ENCODE peak calls at places on chromosomes 3 and 15, in four cellular contexts. R, V, Q and E are unnamed samples.

GRCh38 chr3:21750831-21751391 is at the start of gene ZNF385D:
- DNase-seq in Q (no peak), R (no peak), V (peak), E (no peak)

GRCh38 chr3:149615731-149616221 is 42.0 kb downstream of the WWTR1 start:
- DNase-seq in V (no peak), Q (no peak), R (no peak), E (no peak)

GRCh38 chr3:106160396-106160795 is 291.6 kb upstream of the CBLB start:
- DNase-seq in Q (no peak), R (no peak), V (no peak), E (no peak)

GRCh38 chr3:146532406-146532805 is 12.0 kb downstream of the PLSCR1 start:
- DNase-seq in R (no peak), V (no peak), Q (no peak), E (no peak)

GRCh38 chr3:86481031-86481430 is 509.9 kb downstream of the VGLL3 start:
- DNase-seq in R (peak), Q (no peak), V (no peak), E (no peak)

GRCh38 chr3:42666022-42666421 is 12.5 kb downstream of the ZBTB47 start:
- DNase-seq in Q (no peak), R (no peak), V (peak), E (no peak)

GRCh38 chr3:100002599-100003350 is 111.5 kb downstream of the FILIP1L start:
- DNase-seq in R (peak), V (no peak), Q (peak), E (no peak)

GRCh38 chr3:51389423-51390183 is 1.5 kb upstream of the RBM15B start:
- DNase-seq in V (peak), Q (no peak), R (peak), E (peak)

GRCh38 chr3:53826048-53826447 is 20.2 kb downstream of the CHDH start:
- DNase-seq in V (no peak), R (no peak), Q (no peak), E (no peak)

GRCh38 chr3:162769559-162769958 is 1273.0 kb downstream of the OTOL1 start:
- DNase-seq in R (no peak), Q (no peak), V (no peak), E (no peak)

GRCh38 chr3:151589311-151589710 is 128.4 kb upstream of the IGSF10 start:
- DNase-seq in Q (no peak), R (no peak), V (no peak), E (no peak)

GRCh38 chr15:48794697-48795134 is 16.2 kb downstream of the CEP152 start:
- DNase-seq in Q (no peak), R (peak), V (no peak), E (peak)

GRCh38 chr3:151265866-151266265 is 12.5 kb downstream of the P2RY14 start:
- DNase-seq in V (no peak), R (peak), Q (no peak), E (no peak)

GRCh38 chr3:61521229-61521628 is 40.1 kb upstream of the PTPRG start:
- DNase-seq in R (no peak), V (no peak), Q (no peak), E (no peak)

GRCh38 chr3:188624384-188624783 is 470.4 kb downstream of the LPP start:
- DNase-seq in R (no peak), Q (no peak), V (no peak), E (no peak)

GRCh38 chr3:14252321-14253021 is 73.9 kb downstream of the LSM3 start:
- DNase-seq in V (no peak), R (no peak), Q (no peak), E (no peak)

GRCh38 chr3:117512975-117513374 is 803.4 kb downstream of the TUSC7 start:
- DNase-seq in R (no peak), V (no peak), Q (no peak), E (no peak)

GRCh38 chr3:59675495-59675894 is 625.7 kb upstream of the CFAP20DC start:
- DNase-seq in Q (no peak), V (no peak), R (no peak), E (no peak)

GRCh38 chr3:23518441-23518840 is 287.3 kb upstream of the UBE2E1 start:
- DNase-seq in V (no peak), Q (no peak), R (no peak), E (no peak)

GRCh38 chr3:193761969-193762368 is 169.0 kb downstream of the OPA1 start:
- DNase-seq in Q (no peak), R (no peak), V (no peak), E (no peak)

GRCh38 chr15:33789141-33789540 is 179.2 kb upstream of the CHRM5 start:
- DNase-seq in Q (no peak), V (no peak), R (peak), E (no peak)

GRCh38 chr15:59587085-59587826 is 24.3 kb upstream of the GCNT3 start:
- DNase-seq in Q (peak), R (no peak), V (no peak), E (no peak)

GRCh38 chr15:78222745-78223395 is 11.5 kb downstream of the ACSBG1 start:
- DNase-seq in V (no peak), R (no peak), Q (no peak), E (no peak)

GRCh38 chr3:172315401-172316091 is 132.7 kb downstream of the GHSR start:
- DNase-seq in Q (peak), V (no peak), R (peak), E (no peak)

GRCh38 chr3:9172851-9173320 is 76.6 kb downstream of the SRGAP3 start:
- DNase-seq in Q (no peak), R (peak), V (no peak), E (no peak)

GRCh38 chr15:86743283-86743903 is 663.7 kb downstream of the AGBL1 start:
- DNase-seq in Q (no peak), V (no peak), R (peak), E (peak)

GRCh38 chr3:149554826-149555225 is 80.3 kb downstream of the TM4SF4 start:
- DNase-seq in R (no peak), V (no peak), Q (peak), E (no peak)

GRCh38 chr3:94070341-94070911 is 7.6 kb downstream of the NSUN3 start:
- DNase-seq in V (no peak), Q (no peak), R (no peak), E (no peak)

GRCh38 chr3:54046677-54047214 is 75.6 kb upstream of the CACNA2D3 start:
- DNase-seq in V (no peak), R (no peak), Q (no peak), E (no peak)

GRCh38 chr3:157543491-157544035 is 40.3 kb upstream of the VEPH1 start:
- DNase-seq in Q (no peak), R (no peak), V (no peak), E (no peak)

GRCh38 chr3:53850895-53851294 is 4.5 kb downstream of the IL17RB start:
- DNase-seq in Q (no peak), R (no peak), V (no peak), E (peak)

GRCh38 chr3:38634133-38634532 is 15.4 kb downstream of the SCN5A start:
- DNase-seq in V (no peak), R (peak), Q (no peak), E (no peak)

GRCh38 chr3:66138336-66139234 is 82.2 kb upstream of the SLC25A26 start:
- DNase-seq in V (no peak), R (peak), Q (peak), E (peak)

GRCh38 chr15:37095197-37095992 is 5.0 kb downstream of the MEIS2 start:
- DNase-seq in Q (no peak), V (peak), R (no peak), E (no peak)

DNA sequence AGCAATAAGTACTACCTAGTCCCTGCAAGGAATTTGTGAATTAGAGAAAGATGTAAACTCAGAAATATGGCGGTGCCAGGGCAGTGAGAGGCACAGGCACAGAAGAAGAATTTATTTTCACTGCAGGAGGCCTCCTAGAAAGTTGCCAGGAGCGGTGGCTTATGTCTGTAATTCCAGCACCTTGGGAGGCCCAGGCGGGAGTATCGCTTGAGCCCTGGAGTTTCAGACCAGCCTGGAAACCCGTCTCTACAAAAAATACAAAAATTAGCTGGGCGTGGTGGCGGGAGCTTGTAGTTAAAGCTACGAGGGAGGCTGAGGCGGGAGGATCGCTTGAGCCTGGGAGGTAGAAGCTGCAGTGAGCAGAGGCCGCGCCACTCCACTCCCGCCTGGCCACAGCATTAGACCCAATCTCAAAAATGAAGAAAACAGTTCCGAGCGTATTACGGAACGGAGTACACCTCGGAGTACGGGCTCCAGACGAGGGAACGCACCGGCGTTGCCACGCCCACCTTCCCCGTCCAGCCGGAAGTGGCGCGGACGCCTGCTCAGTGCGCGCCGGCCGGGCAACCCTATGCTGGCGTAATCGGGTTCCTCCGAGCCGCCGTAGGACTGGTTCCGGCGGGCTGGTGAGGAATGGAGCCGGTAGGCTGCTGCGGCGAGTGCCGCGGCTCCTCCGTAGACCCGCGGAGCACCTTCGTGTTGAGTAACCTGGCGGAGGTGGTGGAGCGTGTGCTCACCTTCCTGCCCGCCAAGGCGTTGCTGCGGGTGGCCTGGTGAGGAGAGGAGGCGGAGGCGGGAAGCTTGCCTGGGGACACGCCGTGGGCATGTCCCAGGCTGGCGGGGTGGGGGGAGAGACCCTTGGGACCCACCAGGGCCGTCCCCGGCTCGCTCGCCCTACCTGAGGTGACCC is at the start of gene FBXO22:
- DNase-seq in V (peak), R (peak), Q (peak), E (peak)
- TF ChIP-seq POLR2A in V (peak), R (peak), Q (peak), E (peak)

GRCh38 chr15:40471778-40472130 is 970 bp downstream of the CHST14 start:
- DNase-seq in V (no peak), Q (no peak), R (no peak), E (peak)

GRCh38 chr15:40469776-40470390 is 901 bp upstream of the CHST14 start:
- DNase-seq in V (no peak), Q (no peak), R (no peak), E (peak)

GRCh38 chr15:40472171-40472727 is 1.5 kb downstream of the CHST14 start:
- DNase-seq in Q (no peak), R (no peak), V (no peak), E (no peak)

GRCh38 chr15:40471105-40471777 is 457 bp downstream of the CHST14 start:
- DNase-seq in Q (no peak), R (peak), V (no peak), E (peak)

GRCh38 chr15:40470423-40471104 is at the start of gene CHST14:
- DNase-seq in V (peak), Q (no peak), R (peak), E (peak)
- TF ChIP-seq POLR2A in V (no peak), Q (peak), R (peak), E (no peak)

GRCh38 chr15:61768131-61768530 is 292.1 kb downstream of the VPS13C start:
- DNase-seq in R (no peak), Q (no peak), V (no peak), E (no peak)
- TF ChIP-seq POLR2A in R (no peak), Q (no peak), V (no peak), E (no peak)

DNA sequence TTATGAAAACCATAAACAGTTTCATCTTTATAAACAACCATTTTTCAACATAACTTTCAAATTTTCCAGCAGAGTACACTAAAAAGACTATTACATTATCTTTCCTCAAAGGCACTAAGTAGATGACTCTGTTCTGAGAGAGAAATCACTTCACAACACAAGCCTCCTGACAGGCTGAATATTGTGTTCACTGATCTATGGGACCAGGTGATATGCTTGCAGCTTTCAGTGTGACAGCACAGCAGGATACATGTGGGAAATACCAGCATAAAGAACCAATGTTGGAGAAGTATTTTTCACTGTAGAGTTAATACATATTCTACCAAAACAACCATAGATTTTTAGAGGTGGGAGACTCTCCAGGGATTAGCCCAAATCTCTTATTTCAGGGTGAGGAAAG is 350.6 kb downstream of the PLCL2 start:
- DNase-seq in V (no peak), Q (no peak), R (no peak), E (no peak)
- TF ChIP-seq POLR2A in V (no peak), Q (no peak), R (no peak), E (no peak)

GRCh38 chr15:58535337-58535736 is 103.5 kb downstream of the LIPC start:
- DNase-seq in V (peak), R (no peak), Q (no peak), E (no peak)
- TF ChIP-seq POLR2A in V (no peak), R (no peak), Q (no peak), E (no peak)

GRCh38 chr15:40345867-40346578 is 4.8 kb upstream of the PHGR1 start:
- DNase-seq in R (no peak), Q (no peak), V (no peak), E (no peak)
- TF ChIP-seq POLR2A in R (no peak), Q (no peak), V (no peak), E (no peak)